ENCODE peak calls at places on chromosomes 3 and 15, in four cellular contexts. A is K562, O is HepG2, C is GM12878. G is an unnamed sample.

GRCh38 chr3:57127849-57128566 is 37.1 kb downstream of the IL17RD start:
- DNase-seq in O (no peak), C (no peak), A (no peak), G (no peak)

GRCh38 chr3:77672016-77672415 is 632.1 kb downstream of the ROBO2 start:
- DNase-seq in C (no peak), O (no peak), A (no peak), G (no peak)

GRCh38 chr3:10557783-10558373 is 52.5 kb upstream of the ATP2B2 start:
- DNase-seq in O (no peak), C (no peak), A (no peak), G (no peak)

GRCh38 chr15:31858026-31858425 is 172.3 kb upstream of the CHRNA7 start:
- DNase-seq in A (no peak), C (no peak), O (no peak), G (no peak)

GRCh38 chr3:137332296-137332695 is 374.5 kb downstream of the IL20RB start:
- DNase-seq in O (no peak), C (peak; percentile 48), A (no peak), G (no peak)

GRCh38 chr3:132837615-132838014 is 115.4 kb upstream of the NPHP3 start:
- DNase-seq in O (no peak), C (no peak), A (peak; percentile 8), G (no peak)

GRCh38 chr15:95875141-95875643 is 455.3 kb upstream of the NR2F2 start:
- DNase-seq in O (peak; percentile 3), A (no peak), C (no peak), G (no peak)

GRCh38 chr15:25987638-25988037 is 124.5 kb upstream of the ATP10A start:
- DNase-seq in C (no peak), O (no peak), A (no peak), G (no peak)

GRCh38 chr15:74773731-74774252 is 8.1 kb upstream of the CSK start:
- DNase-seq in O (peak; percentile 52), A (no peak), C (no peak), G (no peak)

GRCh38 chr3:71341721-71342120 is 241.8 kb downstream of the FOXP1 start:
- DNase-seq in C (no peak), O (no peak), A (no peak), G (no peak)

GRCh38 chr3:107661447-107662108 is 138.8 kb downstream of the BBX start:
- DNase-seq in C (no peak), A (no peak), O (no peak), G (no peak)

GRCh38 chr3:41357271-41357670 is 158.0 kb downstream of the CTNNB1 start:
- DNase-seq in C (no peak), A (no peak), O (no peak), G (no peak)

GRCh38 chr15:28881170-28881569 is 4.6 kb upstream of the APBA2 start:
- DNase-seq in O (no peak), A (no peak), C (no peak), G (no peak)

GRCh38 chr3:193236990-193237389 is 4.0 kb upstream of the PLAAT1 start:
- DNase-seq in C (no peak), A (no peak), O (no peak), G (no peak)

GRCh38 chr15:84604804-84605203 is 4.0 kb downstream of the ZSCAN2 start:
- DNase-seq in O (no peak), A (no peak), C (no peak), G (no peak)

GRCh38 chr3:10901293-10902010 is 85.4 kb downstream of the SLC6A11 start:
- DNase-seq in C (no peak), A (no peak), O (no peak), G (no peak)

GRCh38 chr3:146550743-146551510 is 6.5 kb upstream of the PLSCR1 start:
- DNase-seq in O (no peak), A (no peak), C (no peak), G (no peak)

DNA sequence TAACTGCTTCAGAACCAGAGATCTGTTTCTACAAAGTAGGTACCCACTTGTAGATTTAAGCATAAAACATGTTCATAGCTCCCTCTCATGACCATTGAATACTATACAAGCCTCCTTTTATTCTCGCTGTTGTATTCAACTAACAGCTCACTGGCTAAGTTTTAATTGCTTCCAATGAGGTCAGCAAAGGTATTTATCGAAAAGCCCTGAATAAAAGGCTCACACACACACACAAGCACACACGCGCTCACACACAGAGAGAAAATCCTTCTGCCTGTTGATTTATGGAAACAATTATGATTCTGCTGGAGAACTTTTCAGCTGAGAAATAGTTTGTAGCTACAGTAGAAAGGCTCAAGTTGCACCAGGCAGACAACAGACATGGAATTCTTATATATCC is at the start of gene FGF7:
- DNase-seq in C (no peak), A (no peak), O (peak; percentile 2), G (no peak)
- TF ChIP-seq ESRRA in C (no peak), A (no peak), O (no peak), G (no peak)

DNA sequence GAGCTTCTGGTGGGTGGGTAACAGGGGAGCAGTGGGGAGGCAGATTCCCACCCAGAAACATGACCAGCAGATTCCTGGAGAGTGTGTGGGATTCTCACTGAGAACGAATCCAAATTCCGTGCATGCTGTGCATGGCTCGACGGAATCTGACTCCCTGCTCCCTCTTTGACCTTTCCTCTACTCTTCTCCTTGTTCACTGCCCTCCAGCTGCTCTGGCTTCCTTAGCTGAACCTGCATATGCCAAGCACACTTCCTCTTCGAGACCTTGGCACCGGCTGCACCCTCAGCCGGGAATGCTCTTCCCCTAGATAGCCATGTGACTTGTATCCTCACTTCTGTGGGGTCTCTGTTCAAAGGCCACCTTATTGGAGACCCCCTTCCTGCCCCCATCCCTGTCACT is 6.3 kb downstream of the INSYN1 start:
- DNase-seq in O (no peak), A (no peak), C (no peak), G (no peak)
- TF ChIP-seq CREB1 in O (no peak), A (no peak), C (no peak), G (no peak)

GRCh38 chr3:23735062-23735461 is 70.7 kb upstream of the UBE2E1 start:
- DNase-seq in A (no peak), C (no peak), O (no peak), G (no peak)

GRCh38 chr3:23738946-23739345 is 66.8 kb upstream of the UBE2E1 start:
- DNase-seq in O (no peak), A (no peak), C (no peak), G (no peak)

GRCh38 chr3:23739536-23739935 is 66.2 kb upstream of the UBE2E1 start:
- DNase-seq in C (no peak), A (no peak), O (no peak), G (no peak)

GRCh38 chr3:23735575-23736326 is 70.0 kb upstream of the UBE2E1 start:
- DNase-seq in A (no peak), C (no peak), O (no peak), G (no peak)

GRCh38 chr3:23734481-23734880 is 71.3 kb upstream of the UBE2E1 start:
- DNase-seq in A (no peak), C (no peak), O (no peak), G (no peak)
- TF ChIP-seq ESRRA in A (no peak), C (no peak), O (no peak), G (no peak)

GRCh38 chr3:171407746-171408145 is 52.5 kb downstream of the TNIK start:
- DNase-seq in A (peak; percentile 16), C (no peak), O (no peak), G (no peak)
- TF ChIP-seq CREB1 in A (no peak), C (no peak), O (no peak), G (no peak)

G was measured in WTC11.